ENCODE peak calls at places on chromosome X, in four cellular contexts. Y, K, F and A are unnamed samples.

GRCh38 chrX:110044531-110045249 is 41.8 kb downstream of the TMEM164 start:
- DNase-seq in Y (no peak), K (no peak), F (no peak), A (no peak)

GRCh38 chrX:21943460-21944135 is 3.1 kb downstream of the SMS start:
- DNase-seq in Y (no peak), K (no peak), F (no peak), A (no peak)

GRCh38 chrX:92230628-92231027 is 451.5 kb downstream of the PCDH11X start:
- DNase-seq in Y (no peak), K (no peak), F (no peak), A (no peak)

GRCh38 chrX:21394792-21395191 is 20.6 kb downstream of the CNKSR2 start:
- DNase-seq in Y (no peak), K (no peak), F (no peak), A (no peak)

GRCh38 chrX:48045410-48046311 is 25.8 kb downstream of the ZNF630 start:
- DNase-seq in Y (no peak), K (no peak), F (no peak), A (no peak)

GRCh38 chrX:136587532-136587931 is 55.5 kb downstream of the VGLL1 start:
- DNase-seq in Y (no peak), K (no peak), F (no peak), A (no peak)

GRCh38 chrX:73828080-73828720 is 265.2 kb downstream of the CHIC1 start:
- DNase-seq in Y (no peak), K (no peak), F (no peak), A (no peak)

GRCh38 chrX:110087485-110088356 is 84.8 kb downstream of the TMEM164 start:
- DNase-seq in Y (no peak), K (no peak), F (no peak), A (no peak)

GRCh38 chrX:9698566-9698965 is 67.1 kb downstream of the GPR143 start:
- DNase-seq in Y (no peak), K (no peak), F (no peak), A (no peak)

GRCh38 chrX:153245288-153245731 is 66.2 kb downstream of the MAGEA1 start:
- DNase-seq in Y (no peak), K (no peak), F (no peak), A (peak)

GRCh38 chrX:10041383-10041782 is 74.2 kb downstream of the CLDN34 start:
- DNase-seq in Y (no peak), K (no peak), F (no peak), A (no peak)

GRCh38 chrX:9864011-9864410 is 77.8 kb downstream of the SHROOM2 start:
- DNase-seq in Y (no peak), K (no peak), F (no peak), A (no peak)

GRCh38 chrX:56563231-56564116 is at the start of gene UBQLN2:
- DNase-seq in Y (peak), K (peak), F (peak), A (peak)

GRCh38 chrX:74534569-74535038 is 79.8 kb downstream of the RLIM start:
- DNase-seq in Y (no peak), K (peak), F (no peak), A (no peak)

GRCh38 chrX:46953597-46953996 is 41.4 kb downstream of the JADE3 start:
- DNase-seq in Y (no peak), K (no peak), F (no peak), A (no peak)

GRCh38 chrX:69362889-69363288 is 141.2 kb upstream of the NALF2 start:
- DNase-seq in Y (no peak), K (no peak), F (no peak), A (no peak)

GRCh38 chrX:19174401-19175025 is 52.2 kb upstream of the ADGRG2 start:
- DNase-seq in Y (no peak), K (no peak), F (no peak), A (no peak)

GRCh38 chrX:109629310-109629709 is 4.3 kb upstream of the KCNE5 start:
- DNase-seq in Y (no peak), K (peak), F (no peak), A (no peak)

GRCh38 chrX:20521245-20521644 is 254.5 kb upstream of the RPS6KA3 start:
- DNase-seq in Y (no peak), K (no peak), F (no peak), A (no peak)

GRCh38 chrX:14832591-14832990 is 40.3 kb downstream of the FANCB start:
- DNase-seq in Y (no peak), K (no peak), F (no peak), A (no peak)